ENCODE peak calls at places on chromosomes 3 and 15, in seven cellular contexts. G is cardiac fibroblast, R is anterior cingulate cortex, C is fibroblast of lung, D is HEK293T, Z is right lobe of liver, K is Kasumi-1. F is an unnamed sample.

GRCh38 chr15:44796508-44796907 is 60.2 kb downstream of the TRIM69 start:
- DNase-seq in G (no peak), R (no peak), C (no peak), D (no peak), Z (no peak), K (no peak), F (no peak)

GRCh38 chr3:106510206-106510605 is 641.4 kb upstream of the CBLB start:
- DNase-seq in G (peak), R (no peak), C (peak), D (no peak), Z (no peak), K (no peak), F (no peak)

GRCh38 chr3:28699283-28699682 is 350.7 kb upstream of the AZI2 start:
- DNase-seq in G (no peak), R (no peak), C (no peak), D (no peak), Z (no peak), K (no peak), F (no peak)

GRCh38 chr3:177306252-177306651 is 109.0 kb upstream of the TBL1XR1 start:
- DNase-seq in G (peak), R (no peak), C (peak), D (no peak), Z (no peak), K (no peak), F (no peak)

GRCh38 chr3:53593611-53594010 is 99.2 kb downstream of the CACNA1D start:
- DNase-seq in G (no peak), R (no peak), C (no peak), D (no peak), Z (no peak), K (no peak), F (no peak)

GRCh38 chr15:51601801-51602200 is 20.8 kb downstream of the DMXL2 start:
- DNase-seq in G (no peak), R (no peak), C (no peak), D (no peak), Z (no peak), K (no peak), F (no peak)

GRCh38 chr3:52845157-52845556 is 10.3 kb upstream of the MUSTN1 start:
- DNase-seq in G (peak), R (no peak), C (peak), D (no peak), Z (peak), K (no peak), F (peak)

GRCh38 chr15:48064435-48064834 is 56.4 kb upstream of the SLC24A5 start:
- DNase-seq in G (peak), R (no peak), C (peak), D (no peak), Z (no peak), K (no peak), F (no peak)

GRCh38 chr3:97940034-97940433 is 32.2 kb downstream of the RIOX2 start:
- DNase-seq in G (peak), R (no peak), C (no peak), D (peak), Z (no peak), K (no peak), F (no peak)

GRCh38 chr3:64238971-64239667 is 13.9 kb upstream of the PRICKLE2 start:
- DNase-seq in G (peak), R (no peak), C (peak), D (peak), Z (no peak), K (no peak), F (no peak)

GRCh38 chr3:146834917-146835316 is 229.8 kb upstream of the PLSCR5 start:
- DNase-seq in G (peak), R (no peak), C (peak), D (no peak), Z (no peak), K (no peak), F (no peak)

F was measured in left lobe of liver.